ENCODE peak calls at places on chromosome 7, in nine cellular contexts. G is dorsolateral prefrontal cortex, M is transverse colon, Z is neural progenitor cell, D is colonic mucosa, Q is pancreas, S is gastrocnemius medialis, W is cardiac fibroblast, E is thoracic aorta. O is an unnamed sample.

GRCh38 chr7:38777609-38778008 is 131.4 kb downstream of the VPS41 start:
- DNase-seq in E (no peak), M (no peak), W (no peak), Z (no peak), G (no peak), Q (no peak), D (no peak), S (no peak), O (no peak)

GRCh38 chr7:28389504-28390385 is 22.6 kb upstream of the CREB5 start:
- DNase-seq in S (no peak), E (no peak), D (no peak), Q (no peak), M (no peak), G (no peak), Z (peak), W (peak), O (peak)

GRCh38 chr7:90383422-90383821 is 19.8 kb upstream of the CLDN12 start:
- DNase-seq in G (no peak), W (peak), S (no peak), Q (no peak), D (no peak), Z (no peak), M (no peak), E (no peak), O (peak)

GRCh38 chr7:118087121-118087520 is 96.8 kb upstream of the LSM8 start:
- DNase-seq in W (no peak), Z (no peak), M (no peak), D (no peak), E (no peak), Q (no peak), S (no peak), G (no peak), O (no peak)

GRCh38 chr7:84845971-84846370 is 340.9 kb downstream of the SEMA3D start:
- DNase-seq in Q (no peak), S (no peak), Z (no peak), G (no peak), D (no peak), M (no peak), E (no peak), W (no peak), O (no peak)

GRCh38 chr7:47677664-47678063 is 95.8 kb upstream of the TNS3 start:
- DNase-seq in W (peak), Q (no peak), S (no peak), D (no peak), G (no peak), M (no peak), E (no peak), Z (no peak), O (peak)

GRCh38 chr7:99079104-99079503 is 64.8 kb downstream of the SMURF1 start:
- DNase-seq in E (no peak), D (peak), G (no peak), S (peak), W (no peak), Z (no peak), M (peak), Q (no peak), O (no peak)

GRCh38 chr7:102836206-102836938 is 76.4 kb upstream of the LRRC17 start:
- DNase-seq in M (no peak), S (no peak), W (peak), G (no peak), Z (no peak), E (no peak), D (no peak), Q (no peak), O (peak)

DNA sequence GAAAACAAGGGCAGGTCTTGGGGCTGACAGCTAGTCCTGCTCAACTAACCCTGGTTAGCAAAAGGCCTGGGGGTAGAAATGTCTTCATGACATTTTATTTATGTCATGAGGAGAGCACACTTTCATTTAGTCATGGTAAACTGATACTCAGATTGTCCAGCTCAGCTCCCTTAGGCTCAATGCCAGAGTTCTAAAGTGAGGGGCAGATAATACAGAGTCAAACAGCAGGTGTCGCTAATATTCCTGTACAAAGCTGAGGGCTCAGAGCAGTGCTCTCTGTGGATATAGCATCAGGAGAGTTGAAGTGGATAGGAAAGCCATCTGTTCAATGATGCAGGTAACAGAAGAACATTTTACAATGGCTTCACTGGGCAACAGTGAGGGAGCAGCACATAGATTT is 26.8 kb upstream of the CALCR start:
- DNase-seq in W (no peak), M (no peak), E (no peak), Q (no peak), S (no peak), G (no peak), D (no peak), Z (peak), O (no peak)
- TF ChIP-seq CTCF in W (no peak), M (no peak), E (no peak), Q (no peak), S (no peak), G (no peak), D (no peak), Z (peak), O (no peak)

GRCh38 chr7:100087055-100087750 is 1.6 kb upstream of the COPS6 start:
- DNase-seq in W (peak), Z (no peak), Q (no peak), M (no peak), E (no peak), D (no peak), G (no peak), S (no peak), O (peak)
- H3K4me3 ChIP-seq in W (no peak), Z (no peak), Q (no peak), M (no peak), E (no peak), D (no peak), G (no peak), S (no peak), O (no peak)

DNA sequence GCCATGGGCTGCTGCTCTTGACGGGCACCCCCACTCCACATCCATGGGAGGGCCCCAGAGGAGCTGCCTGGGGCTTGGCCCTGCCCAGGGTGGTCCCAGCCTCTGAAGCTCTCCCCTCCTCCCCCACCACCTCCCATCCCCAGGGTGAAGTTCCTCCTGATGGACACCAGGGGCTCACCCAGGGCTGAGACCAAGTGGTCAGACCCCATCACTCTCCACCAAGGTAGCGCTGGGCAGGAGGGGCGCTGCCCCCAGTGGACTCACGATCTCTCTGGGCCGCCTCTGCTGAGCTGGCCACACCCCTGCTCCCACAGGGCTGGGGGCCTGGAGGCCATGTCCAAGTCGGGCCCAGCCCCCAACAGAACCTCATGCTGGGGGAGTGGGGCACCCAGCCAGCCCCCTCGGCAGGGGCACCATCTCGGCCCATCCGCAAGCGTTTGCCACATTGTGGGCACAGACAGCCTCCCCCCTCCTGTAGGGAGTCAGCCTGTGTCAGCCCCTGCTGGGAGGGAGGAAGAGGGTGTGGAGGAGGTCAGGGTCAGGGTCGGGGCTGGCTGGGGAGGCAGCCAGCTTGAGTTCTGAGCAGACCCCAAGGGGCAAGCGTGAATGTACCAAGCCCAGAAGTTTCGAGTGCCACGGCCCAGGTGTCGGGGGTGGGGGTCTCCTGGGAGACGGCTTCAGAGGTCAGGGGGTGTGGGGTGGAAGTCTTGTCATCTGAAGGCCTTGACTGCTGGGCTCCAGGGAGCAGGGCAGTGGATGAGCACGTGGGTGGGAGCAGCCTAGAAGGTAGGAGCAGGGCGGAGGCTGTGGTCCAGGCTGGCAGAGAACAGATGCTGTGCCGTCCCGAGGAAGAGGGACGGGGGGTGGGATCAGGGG is 2.8 kb downstream of the UPK3B start:
- DNase-seq in S (no peak), M (no peak), Q (peak), E (no peak), W (no peak), D (peak), G (no peak), Z (peak), O (no peak)
- TF ChIP-seq CTCF in S (no peak), M (peak), Q (no peak), E (no peak), W (peak), D (no peak), G (no peak), Z (peak), O (peak)

GRCh38 chr7:27187702-27188665 is 3.0 kb upstream of the HOXA11 start:
- DNase-seq in Z (no peak), M (peak), G (peak), E (no peak), S (no peak), Q (no peak), D (no peak), W (no peak), O (no peak)
- H3K4me3 ChIP-seq in Z (no peak), M (peak), G (no peak), E (peak), S (peak), Q (no peak), D (peak), W (no peak), O (no peak)

GRCh38 chr7:50614721-50615518 is 49.7 kb upstream of the DDC start:
- DNase-seq in W (peak), D (peak), S (no peak), G (no peak), M (peak), Q (peak), E (no peak), Z (no peak), O (no peak)
- TF ChIP-seq CTCF in W (no peak), D (peak), S (peak), G (peak), M (peak), Q (no peak), E (no peak), Z (peak), O (peak)

GRCh38 chr7:116861717-116862116 is 670 bp upstream of the CAPZA2 start:
- DNase-seq in D (no peak), Q (no peak), Z (no peak), E (no peak), S (no peak), M (no peak), W (no peak), G (no peak), O (no peak)
- H3K4me3 ChIP-seq in D (no peak), Q (no peak), Z (no peak), E (peak), S (peak), M (no peak), W (peak), G (no peak), O (no peak)

GRCh38 chr7:100793806-100794660 is 33.3 kb downstream of the EPHB4 start:
- DNase-seq in M (no peak), S (no peak), Z (no peak), E (no peak), W (no peak), Q (no peak), D (no peak), G (no peak), O (peak)

GRCh38 chr7:100786323-100786722 is 41.0 kb downstream of the EPHB4 start:
- DNase-seq in W (no peak), Z (no peak), D (no peak), M (no peak), E (no peak), G (no peak), Q (no peak), S (no peak), O (no peak)

GRCh38 chr7:100785878-100786277 is 41.4 kb downstream of the EPHB4 start:
- DNase-seq in D (no peak), S (no peak), W (no peak), G (no peak), M (no peak), E (no peak), Z (peak), Q (no peak), O (no peak)

GRCh38 chr7:100791881-100792666 is 35.2 kb downstream of the EPHB4 start:
- DNase-seq in Q (peak), Z (no peak), M (no peak), W (no peak), S (no peak), G (no peak), E (no peak), D (no peak), O (no peak)

GRCh38 chr7:100789055-100789454 is 38.3 kb downstream of the EPHB4 start:
- DNase-seq in Z (no peak), W (no peak), S (no peak), Q (no peak), M (no peak), G (no peak), E (no peak), D (no peak), O (no peak)
- TF ChIP-seq CTCF in Z (peak), W (peak), S (no peak), Q (no peak), M (no peak), G (no peak), E (no peak), D (no peak), O (no peak)

GRCh38 chr7:43737467-43738127 is 8.3 kb upstream of the COA1 start:
- DNase-seq in W (no peak), D (no peak), Q (no peak), E (no peak), Z (no peak), G (no peak), M (no peak), S (no peak), O (no peak)
- H3K4me3 ChIP-seq in W (no peak), D (no peak), Q (no peak), E (no peak), Z (no peak), G (no peak), M (no peak), S (no peak), O (no peak)

GRCh38 chr7:150363872-150364271 is 4.8 kb upstream of the REPIN1 start:
- DNase-seq in Z (no peak), D (no peak), E (no peak), G (no peak), W (no peak), Q (no peak), M (no peak), S (no peak), O (no peak)
- TF ChIP-seq CTCF in Z (no peak), D (no peak), E (no peak), G (no peak), W (no peak), Q (no peak), M (no peak), S (no peak), O (no peak)

DNA sequence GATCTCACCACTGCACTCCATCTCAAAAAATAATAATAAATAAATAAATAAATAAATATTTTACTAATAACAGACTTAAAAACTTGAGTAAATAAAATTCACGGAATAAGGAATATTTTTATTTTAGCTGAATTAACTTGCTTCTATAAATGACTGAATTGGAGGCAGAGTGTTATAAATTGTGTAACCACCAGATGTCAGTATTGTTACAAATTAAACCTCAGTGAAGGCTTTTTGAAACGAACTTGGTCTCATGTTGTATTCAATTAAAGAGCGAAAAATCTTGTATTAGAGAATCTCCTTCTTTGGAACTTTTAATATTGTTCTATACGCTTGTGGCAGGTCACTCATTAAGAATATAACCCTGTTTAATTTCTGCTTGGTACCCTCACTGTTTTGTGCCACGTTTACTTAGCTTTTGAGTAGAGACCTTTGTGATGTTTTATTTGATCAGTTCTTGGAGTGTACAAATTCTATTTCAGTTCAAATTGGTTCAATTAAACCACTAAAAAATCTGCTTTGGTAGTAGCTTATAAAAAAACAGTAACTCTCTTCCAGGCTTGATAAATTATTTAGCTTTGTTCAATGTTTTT is 45.6 kb upstream of the SCIN start:
- DNase-seq in W (peak), G (no peak), S (no peak), D (no peak), E (no peak), Q (no peak), M (no peak), Z (peak), O (peak)
- H3K4me3 ChIP-seq in W (no peak), G (no peak), S (no peak), D (no peak), E (no peak), Q (no peak), M (no peak), Z (no peak), O (no peak)